ENCODE peak calls at places on chromosome 4, in four cellular contexts. One of them, this sample, is unnamed.

GRCh38 chr4:128558896-128559669 is 250.4 kb upstream of the JADE1 start:
- DNase-seq in CD8-positive, alpha-beta memory T cell: no peak
- DNase-seq in H54: no peak
- DNase-seq in activated CD8-positive, alpha-beta memory T cell treated with anti-CD3 and anti-CD28 coated beads for 48 hours: no peak
- DNase-seq in this sample: no peak

GRCh38 chr4:183987529-183987946 is 82.4 kb downstream of the STOX2 start:
- DNase-seq in CD8-positive, alpha-beta memory T cell: no peak
- DNase-seq in activated CD8-positive, alpha-beta memory T cell treated with anti-CD3 and anti-CD28 coated beads for 48 hours: no peak
- DNase-seq in H54: peak
- DNase-seq in this sample: peak

GRCh38 chr4:24274401-24275035 is 309.8 kb downstream of the DHX15 start:
- DNase-seq in H54: no peak
- DNase-seq in CD8-positive, alpha-beta memory T cell: no peak
- DNase-seq in activated CD8-positive, alpha-beta memory T cell treated with anti-CD3 and anti-CD28 coated beads for 48 hours: no peak
- DNase-seq in this sample: no peak

GRCh38 chr4:153296424-153296823 is 48.1 kb upstream of the MND1 start:
- DNase-seq in activated CD8-positive, alpha-beta memory T cell treated with anti-CD3 and anti-CD28 coated beads for 48 hours: no peak
- DNase-seq in CD8-positive, alpha-beta memory T cell: no peak
- DNase-seq in H54: no peak
- DNase-seq in this sample: no peak

GRCh38 chr4:187172340-187172761 is 448.7 kb upstream of the FAT1 start:
- DNase-seq in activated CD8-positive, alpha-beta memory T cell treated with anti-CD3 and anti-CD28 coated beads for 48 hours: no peak
- DNase-seq in CD8-positive, alpha-beta memory T cell: no peak
- DNase-seq in H54: peak
- DNase-seq in this sample: no peak

GRCh38 chr4:88533937-88534750 is 10.6 kb upstream of the PYURF start:
- DNase-seq in CD8-positive, alpha-beta memory T cell: no peak
- DNase-seq in H54: no peak
- DNase-seq in activated CD8-positive, alpha-beta memory T cell treated with anti-CD3 and anti-CD28 coated beads for 48 hours: no peak
- DNase-seq in this sample: no peak

GRCh38 chr4:23805381-23805780 is 84.5 kb downstream of the PPARGC1A start:
- DNase-seq in activated CD8-positive, alpha-beta memory T cell treated with anti-CD3 and anti-CD28 coated beads for 48 hours: no peak
- DNase-seq in H54: no peak
- DNase-seq in CD8-positive, alpha-beta memory T cell: no peak
- DNase-seq in this sample: no peak

GRCh38 chr4:182225257-182225852 is 17.8 kb upstream of the TENM3 start:
- DNase-seq in activated CD8-positive, alpha-beta memory T cell treated with anti-CD3 and anti-CD28 coated beads for 48 hours: no peak
- DNase-seq in CD8-positive, alpha-beta memory T cell: no peak
- DNase-seq in H54: no peak
- DNase-seq in this sample: no peak

GRCh38 chr4:173909294-173909693 is 374.2 kb downstream of the FBXO8 start:
- DNase-seq in CD8-positive, alpha-beta memory T cell: no peak
- DNase-seq in activated CD8-positive, alpha-beta memory T cell treated with anti-CD3 and anti-CD28 coated beads for 48 hours: no peak
- DNase-seq in H54: no peak
- DNase-seq in this sample: no peak

GRCh38 chr4:108113229-108113628 is 55.5 kb downstream of the LEF1 start:
- DNase-seq in H54: no peak
- DNase-seq in activated CD8-positive, alpha-beta memory T cell treated with anti-CD3 and anti-CD28 coated beads for 48 hours: no peak
- DNase-seq in CD8-positive, alpha-beta memory T cell: peak
- DNase-seq in this sample: no peak

GRCh38 chr4:99845179-99845578 is 28.6 kb downstream of the DAPP1 start:
- DNase-seq in activated CD8-positive, alpha-beta memory T cell treated with anti-CD3 and anti-CD28 coated beads for 48 hours: no peak
- DNase-seq in H54: no peak
- DNase-seq in CD8-positive, alpha-beta memory T cell: no peak
- DNase-seq in this sample: no peak

GRCh38 chr4:91958651-91959050 is 345.1 kb upstream of the GRID2 start:
- DNase-seq in CD8-positive, alpha-beta memory T cell: no peak
- DNase-seq in H54: no peak
- DNase-seq in activated CD8-positive, alpha-beta memory T cell treated with anti-CD3 and anti-CD28 coated beads for 48 hours: no peak
- DNase-seq in this sample: no peak

GRCh38 chr4:177484613-177485021 is 42.4 kb upstream of the AGA start:
- DNase-seq in activated CD8-positive, alpha-beta memory T cell treated with anti-CD3 and anti-CD28 coated beads for 48 hours: no peak
- DNase-seq in H54: no peak
- DNase-seq in CD8-positive, alpha-beta memory T cell: no peak
- DNase-seq in this sample: no peak